ENCODE peak calls at places on chromosomes 4 and X, in eight cellular contexts. Z, D, I, P, S, C, X and Y are unnamed samples.

GRCh38 chr4:17589355-17589754 is 12.4 kb downstream of the LAP3 start:
- DNase-seq in Z (no peak), C (no peak), I (no peak), S (no peak), P (no peak), X (no peak), D (no peak), Y (no peak)

GRCh38 chr4:116357758-116358157 is 727.6 kb downstream of the TRAM1L1 start:
- DNase-seq in I (no peak), X (no peak), P (peak; percentile 54), Z (no peak), S (no peak), C (peak; percentile 53), D (no peak), Y (peak; percentile 35)

GRCh38 chr4:153497988-153498967 is 32.1 kb downstream of the TMEM131L start:
- DNase-seq in C (no peak), Z (no peak), D (no peak), P (no peak), S (no peak), X (no peak), I (no peak), Y (no peak)

GRCh38 chr4:168177546-168178149 is 85.3 kb downstream of the ANXA10 start:
- DNase-seq in I (no peak), P (no peak), S (no peak), C (no peak), D (no peak), Z (no peak), X (no peak), Y (no peak)

GRCh38 chr4:134777626-134778025 is 576.0 kb upstream of the PABPC4L start:
- DNase-seq in Z (no peak), D (no peak), X (peak; percentile 17), C (no peak), P (no peak), S (no peak), I (no peak), Y (peak; percentile 15)

GRCh38 chr4:4418676-4419370 is 31.9 kb downstream of the NSG1 start:
- DNase-seq in X (no peak), Z (no peak), C (peak; percentile 34), P (no peak), D (no peak), S (no peak), I (peak; percentile 22), Y (no peak)

GRCh38 chr4:183876268-183876934 is 28.7 kb upstream of the STOX2 start:
- DNase-seq in S (no peak), D (no peak), Z (no peak), I (no peak), X (no peak), P (peak; percentile 88), C (peak; percentile 49), Y (peak; percentile 16)

GRCh38 chr4:85603437-85604336 is 128.7 kb downstream of the ARHGAP24 start:
- DNase-seq in P (no peak), I (no peak), X (no peak), D (no peak), C (no peak), S (no peak), Z (no peak), Y (no peak)

GRCh38 chrX:23434356-23434884 is 99.8 kb downstream of the PTCHD1 start:
- DNase-seq in P (peak; percentile 65), S (peak; percentile 68), C (no peak), D (no peak), Z (no peak), X (no peak), I (peak; percentile 56), Y (peak; percentile 48)

GRCh38 chrX:85980286-85980685 is 67.1 kb downstream of the CHM start:
- DNase-seq in C (no peak), D (no peak), S (no peak), X (no peak), I (no peak), Z (no peak), P (no peak), Y (no peak)

GRCh38 chr4:41944089-41944488 is 8.9 kb downstream of the TMEM33 start:
- DNase-seq in C (no peak), Z (no peak), P (no peak), D (no peak), S (no peak), X (no peak), I (no peak), Y (no peak)

GRCh38 chr4:184364100-184364921 is 110.0 kb downstream of the IRF2 start:
- DNase-seq in S (no peak), P (no peak), X (peak; percentile 64), C (no peak), D (no peak), I (no peak), Z (no peak), Y (no peak)

GRCh38 chr4:186068581-186069402 is at the start of gene TLR3:
- DNase-seq in P (no peak), S (no peak), Z (no peak), I (no peak), D (no peak), C (no peak), X (peak; percentile 39), Y (peak; percentile 20)
- H3K4me3 ChIP-seq in P (peak within 1 kb of the TSS; percentile 65), S (peak within 1 kb of the TSS; percentile 43), Z (peak within 1 kb of the TSS; percentile 77), I (peak within 1 kb of the TSS; percentile 56), D (peak within 1 kb of the TSS; percentile 44), C (peak within 1 kb of the TSS; percentile 41), X (peak within 1 kb of the TSS; percentile 56), Y (peak within 1 kb of the TSS; percentile 68)

GRCh38 chr4:53321151-53321987 is 44.5 kb downstream of the SCFD2 start:
- DNase-seq in I (no peak), D (no peak), S (no peak), X (no peak), P (no peak), C (no peak), Z (no peak), Y (peak; percentile 70)

GRCh38 chr4:53326535-53326934 is 39.3 kb downstream of the SCFD2 start:
- DNase-seq in Z (no peak), C (no peak), S (no peak), D (no peak), I (no peak), P (no peak), X (no peak), Y (no peak)

GRCh38 chr4:53322696-53323095 is 43.2 kb downstream of the SCFD2 start:
- DNase-seq in P (no peak), Z (no peak), C (no peak), I (no peak), D (no peak), S (no peak), X (no peak), Y (peak; percentile 36)

GRCh38 chr4:53321988-53322289 is 43.9 kb downstream of the SCFD2 start:
- DNase-seq in X (no peak), C (no peak), S (no peak), I (no peak), P (no peak), Z (no peak), D (no peak), Y (no peak)
- H3K27ac ChIP-seq in X (no peak overlapping the region), C (peak overlapping the region; percentile 75), S (peak overlapping the region; percentile 31), I (no peak overlapping the region), P (no peak overlapping the region), Z (no peak overlapping the region), D (no peak overlapping the region), Y (peak overlapping the region; percentile 77)

GRCh38 chr4:108813261-108813660 is 50.4 kb upstream of the ETNPPL start:
- DNase-seq in I (no peak), C (no peak), S (no peak), X (no peak), D (no peak), P (no peak), Z (no peak), Y (no peak)
- H3K4me3 ChIP-seq in I (no peak overlapping the region), C (no peak overlapping the region), S (no peak overlapping the region), X (no peak overlapping the region), D (no peak overlapping the region), P (no peak overlapping the region), Z (no peak overlapping the region), Y (no peak overlapping the region)

GRCh38 chrX:150032742-150033141 is 94.5 kb upstream of the EOLA2 start:
- DNase-seq in X (no peak), D (no peak), C (peak; percentile 60), I (no peak), P (no peak), Z (no peak), S (no peak), Y (peak; percentile 87)
- H3K27ac ChIP-seq in X (no peak overlapping the region), D (no peak overlapping the region), C (peak overlapping the region; percentile 74), I (no peak overlapping the region), P (no peak overlapping the region), Z (no peak overlapping the region), S (no peak overlapping the region), Y (peak overlapping the region; percentile 76)

GRCh38 chr4:111641813-111642579 is 503.3 kb upstream of the FAM241A start:
- DNase-seq in S (peak; percentile 60), P (no peak), Z (no peak), I (peak; percentile 59), X (peak; percentile 87), C (peak; percentile 61), D (peak; percentile 45), Y (peak; percentile 81)

GRCh38 chr4:111636961-111637556 is 508.2 kb upstream of the FAM241A start:
- DNase-seq in Z (no peak), X (no peak), I (no peak), C (no peak), D (no peak), S (no peak), P (no peak), Y (no peak)

GRCh38 chr4:111639120-111639519 is 506.1 kb upstream of the FAM241A start:
- DNase-seq in I (no peak), X (no peak), S (no peak), P (no peak), Z (no peak), C (no peak), D (no peak), Y (peak; percentile 21)

GRCh38 chr4:111639876-111640275 is 505.4 kb upstream of the FAM241A start:
- DNase-seq in S (no peak), I (no peak), Z (no peak), C (no peak), X (no peak), P (no peak), D (no peak), Y (peak; percentile 11)
- H3K4me3 ChIP-seq in S (no peak overlapping the region), I (no peak overlapping the region), Z (no peak overlapping the region), C (no peak overlapping the region), X (no peak overlapping the region), P (no peak overlapping the region), D (peak overlapping the region; percentile 27), Y (no peak overlapping the region)